ENCODE peak calls at places on chromosome 19, in ten cellular contexts. O is stomach, Q is thyroid gland, W is psoas muscle, B is thoracic aorta, M is OCI-LY7, D is AG09309, J is bronchial epithelial cell, G is AG10803, I is neural progenitor cell. R is an unnamed sample.

GRCh38 chr19:34651747-34652146 is 25.2 kb downstream of the SCGB2B2 start:
- DNase-seq in Q (no peak), D (no peak), G (no peak), I (no peak), J (no peak), B (no peak), O (no peak), W (no peak), M (no peak), R (no peak)

GRCh38 chr19:45123440-45123850 is 30.5 kb downstream of the PPP1R37 start:
- DNase-seq in I (no peak), G (no peak), O (peak), W (no peak), B (no peak), Q (peak), D (no peak), J (peak), M (no peak), R (no peak)

GRCh38 chr19:2208975-2209374 is 27.2 kb downstream of the PLEKHJ1 start:
- DNase-seq in J (no peak), W (no peak), M (no peak), O (no peak), B (no peak), Q (no peak), I (no peak), D (no peak), G (no peak), R (no peak)

GRCh38 chr19:42547927-42548326 is 19.6 kb upstream of the CEACAM1 start:
- DNase-seq in O (no peak), W (no peak), G (no peak), D (no peak), B (no peak), M (no peak), J (no peak), I (no peak), Q (no peak), R (no peak)

GRCh38 chr19:47357788-47358680 is 8.9 kb downstream of the DHX34 start:
- DNase-seq in B (no peak), O (no peak), W (no peak), G (no peak), D (no peak), Q (no peak), I (peak), M (peak), J (no peak), R (no peak)

GRCh38 chr19:15529774-15530372 is 21.5 kb downstream of the CYP4F22 start:
- DNase-seq in O (peak), I (no peak), D (no peak), Q (no peak), G (no peak), W (no peak), M (no peak), B (no peak), J (peak), R (no peak)

GRCh38 chr19:56071151-56071550 is 49.9 kb downstream of the ZNF787 start:
- DNase-seq in G (no peak), O (no peak), B (no peak), M (peak), J (no peak), Q (no peak), I (peak), W (no peak), D (no peak), R (no peak)

GRCh38 chr19:16370671-16371391 is 46.2 kb downstream of the KLF2 start:
- DNase-seq in D (no peak), M (peak), J (no peak), I (no peak), W (no peak), O (no peak), G (no peak), B (no peak), Q (no peak), R (no peak)

GRCh38 chr19:39372047-39372802 is 18.7 kb downstream of the PAF1 start:
- DNase-seq in Q (peak), I (no peak), G (peak), W (peak), B (peak), M (no peak), O (peak), D (peak), J (no peak), R (no peak)

GRCh38 chr19:495047-495439 is 1.2 kb upstream of the MADCAM1 start:
- DNase-seq in W (peak), M (no peak), D (no peak), G (no peak), Q (no peak), J (no peak), B (no peak), O (no peak), I (no peak), R (no peak)

GRCh38 chr19:14786421-14786851 is 8.1 kb upstream of the ADGRE2 start:
- DNase-seq in D (no peak), I (peak), B (no peak), J (no peak), Q (no peak), G (no peak), M (peak), O (no peak), W (no peak), R (no peak)

GRCh38 chr19:37725181-37725580 is 5.6 kb upstream of the ZNF607 start:
- DNase-seq in O (no peak), J (no peak), Q (peak), I (no peak), G (no peak), D (no peak), W (no peak), B (no peak), M (no peak), R (no peak)

GRCh38 chr19:661427-662196 is 1.4 kb downstream of the RNF126 start:
- DNase-seq in O (peak), M (peak), I (no peak), W (no peak), J (no peak), Q (no peak), D (no peak), G (no peak), B (no peak), R (no peak)

GRCh38 chr19:34475026-34475974 is 6.3 kb upstream of the WTIP start:
- DNase-seq in W (no peak), D (peak), O (no peak), M (no peak), I (no peak), J (peak), B (no peak), G (peak), Q (no peak), R (peak)

GRCh38 chr19:30144242-30144758 is 202.3 kb downstream of the URI1 start:
- DNase-seq in B (no peak), G (no peak), I (no peak), O (no peak), D (no peak), Q (no peak), W (no peak), J (no peak), M (no peak), R (no peak)

GRCh38 chr19:46340051-46340659 is 6.7 kb upstream of the PPP5C start:
- DNase-seq in W (no peak), D (no peak), G (no peak), M (no peak), Q (no peak), O (no peak), I (no peak), B (no peak), J (no peak), R (no peak)

GRCh38 chr19:30175987-30176386 is 196.2 kb upstream of the ZNF536 start:
- DNase-seq in G (no peak), D (no peak), M (no peak), W (no peak), O (no peak), B (no peak), I (no peak), Q (no peak), J (no peak), R (no peak)

GRCh38 chr19:778910-779653 is 18.2 kb upstream of the PTBP1 start:
- DNase-seq in G (peak), W (peak), I (no peak), J (peak), O (no peak), Q (peak), D (peak), B (no peak), M (no peak), R (peak)

GRCh38 chr19:7346488-7346971 is 2.2 kb upstream of the ARHGEF18 start:
- DNase-seq in Q (no peak), I (no peak), D (no peak), B (no peak), G (no peak), O (no peak), J (no peak), M (peak), W (no peak), R (no peak)

GRCh38 chr19:2343289-2343982 is 15.0 kb downstream of the SPPL2B start:
- DNase-seq in O (no peak), D (no peak), I (no peak), G (no peak), W (no peak), Q (no peak), J (no peak), M (no peak), B (no peak), R (no peak)

GRCh38 chr19:17953316-17953801 is 13.5 kb upstream of the KCNN1 start:
- DNase-seq in I (no peak), G (no peak), M (no peak), D (no peak), W (no peak), J (no peak), O (no peak), B (no peak), Q (no peak), R (no peak)

GRCh38 chr19:17952041-17952976 is 14.6 kb upstream of the KCNN1 start:
- DNase-seq in B (no peak), J (no peak), W (no peak), Q (no peak), G (no peak), M (no peak), I (peak), D (no peak), O (no peak), R (no peak)

GRCh38 chr19:17949956-17950309 is 17.0 kb upstream of the KCNN1 start:
- DNase-seq in O (no peak), I (no peak), M (no peak), W (no peak), D (no peak), B (no peak), G (no peak), J (no peak), Q (no peak), R (no peak)

GRCh38 chr19:17950310-17951150 is 16.4 kb upstream of the KCNN1 start:
- DNase-seq in M (no peak), D (no peak), B (no peak), I (peak), J (no peak), G (no peak), W (no peak), O (no peak), Q (peak), R (no peak)

DNA sequence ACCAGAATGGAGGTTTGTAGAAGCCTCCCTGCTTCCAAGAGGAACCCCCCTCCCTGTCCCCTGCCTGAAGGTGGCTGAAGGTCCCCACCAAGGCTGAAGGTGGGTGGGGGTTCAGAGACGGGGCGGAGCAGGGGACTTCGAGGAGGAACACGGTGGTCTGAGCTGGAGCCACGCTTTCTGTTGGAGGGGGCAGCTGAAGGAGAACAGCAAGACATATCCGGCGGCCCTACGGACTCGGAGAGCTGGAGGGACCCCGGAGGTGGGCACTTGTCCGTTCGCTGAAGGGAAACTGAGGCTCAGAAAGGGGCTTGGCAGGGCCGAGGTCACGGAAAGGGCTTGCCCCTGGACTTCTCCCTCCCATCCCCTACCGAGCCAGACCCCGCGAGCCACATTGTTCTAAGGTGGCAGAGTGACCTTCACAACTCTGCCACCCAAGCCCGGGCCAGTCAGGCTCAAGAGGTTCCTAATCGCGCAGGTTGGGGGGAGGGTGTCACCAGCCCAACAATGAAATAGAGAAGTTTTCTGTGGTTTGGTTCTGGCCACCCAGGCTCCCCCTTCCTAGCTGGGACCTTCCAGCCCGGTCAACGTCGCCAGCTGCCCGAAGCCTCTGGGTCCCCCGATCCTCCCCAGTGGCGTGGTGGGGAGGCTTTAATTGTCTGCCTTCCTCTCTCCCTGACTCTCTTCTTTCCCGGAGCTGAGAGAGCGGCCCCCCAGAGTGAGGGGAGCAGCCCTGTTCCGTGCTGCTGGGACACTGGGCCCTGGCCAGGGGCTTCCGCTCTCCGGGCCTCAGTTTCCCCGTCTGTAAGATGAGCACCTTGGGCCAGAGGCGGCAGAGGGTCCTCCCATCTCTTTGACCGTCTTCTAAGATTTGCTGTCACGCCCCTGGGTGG is 15.5 kb upstream of the KCNN1 start:
- DNase-seq in M (no peak), Q (peak), O (no peak), W (no peak), D (no peak), G (no peak), J (no peak), I (peak), B (no peak), R (no peak)
- H3K4me3 ChIP-seq in M (no peak), Q (no peak), O (no peak), W (no peak), D (no peak), G (no peak), J (no peak), I (peak), B (peak), R (no peak)

DNA sequence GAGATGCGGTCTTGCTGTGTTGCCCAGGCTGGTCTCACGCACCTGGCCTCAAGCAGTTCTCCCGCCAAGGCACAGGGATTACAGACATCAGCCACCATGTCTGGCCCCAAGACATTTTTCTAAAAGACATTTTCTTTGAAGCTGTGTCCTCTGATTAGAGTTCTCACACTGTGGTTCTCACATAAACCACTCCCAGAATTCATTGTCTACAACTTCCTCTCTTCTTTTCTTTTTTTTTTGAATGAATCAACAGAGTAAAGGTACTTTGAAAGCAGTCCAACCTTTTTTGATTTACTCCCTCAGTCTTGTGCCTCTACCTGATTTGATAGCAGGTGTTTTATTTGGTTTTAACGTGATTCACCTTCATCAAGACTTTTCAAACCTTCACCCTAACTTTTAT is 14.3 kb upstream of the SHD start:
- DNase-seq in D (no peak), Q (no peak), W (no peak), O (no peak), B (no peak), G (no peak), M (no peak), J (no peak), I (no peak), R (no peak)
- TF ChIP-seq CTCF in D (no peak), Q (no peak), W (no peak), O (no peak), B (no peak), G (no peak), M (no peak), J (no peak), I (no peak), R (no peak)

DNA sequence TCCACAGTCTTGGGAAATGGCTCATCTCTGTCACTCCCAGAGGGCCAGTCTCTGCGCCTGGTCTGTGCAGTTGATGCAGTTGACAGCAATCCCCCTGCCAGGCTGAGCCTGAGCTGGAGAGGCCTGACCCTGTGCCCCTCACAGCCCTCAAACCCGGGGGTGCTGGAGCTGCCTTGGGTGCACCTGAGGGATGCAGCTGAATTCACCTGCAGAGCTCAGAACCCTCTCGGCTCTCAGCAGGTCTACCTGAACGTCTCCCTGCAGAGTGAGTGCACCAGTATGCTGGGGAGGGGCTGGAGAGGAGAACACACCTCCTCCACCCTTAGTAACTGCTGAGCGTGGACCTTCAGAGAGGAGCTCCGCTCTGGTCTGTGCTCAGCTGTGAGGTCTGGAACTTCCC is 2.3 kb downstream of the SIGLEC9 start:
- DNase-seq in Q (no peak), G (no peak), J (no peak), O (no peak), I (no peak), B (no peak), D (no peak), W (no peak), M (no peak), R (no peak)
- H3K4me3 ChIP-seq in Q (no peak), G (no peak), J (no peak), O (peak), I (no peak), B (peak), D (no peak), W (no peak), M (no peak), R (no peak)

DNA sequence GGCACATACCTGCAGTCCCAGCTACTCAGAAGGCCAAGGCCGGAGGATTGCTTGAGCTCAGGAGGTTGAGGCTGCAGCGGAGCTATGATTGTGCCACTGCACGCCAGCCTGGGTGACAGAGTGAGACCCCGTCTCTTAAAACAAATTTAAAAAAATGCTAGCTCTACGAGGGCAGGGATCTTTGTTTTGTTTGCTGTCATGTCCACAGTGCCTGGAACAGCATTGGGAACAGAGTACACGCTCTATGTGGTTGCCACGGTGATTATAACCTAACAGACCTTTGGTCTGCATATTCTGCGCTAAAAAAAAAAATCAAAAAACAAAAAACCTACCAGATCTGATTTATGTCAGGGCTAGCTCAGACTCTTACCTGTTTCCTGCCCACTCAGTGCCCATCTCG is 2.2 kb upstream of the SHFL start:
- DNase-seq in B (no peak), I (no peak), W (no peak), Q (no peak), D (no peak), J (no peak), O (no peak), M (no peak), G (no peak), R (no peak)
- TF ChIP-seq CTCF in B (no peak), I (no peak), W (no peak), Q (no peak), D (no peak), J (no peak), O (no peak), M (no peak), G (no peak), R (no peak)

GRCh38 chr19:49118565-49119410 is at the start of gene C19orf73:
- DNase-seq in Q (peak), B (peak), O (peak), J (peak), D (peak), M (peak), W (peak), I (peak), G (peak), R (no peak)

GRCh38 chr19:49119411-49120324 is at the start of gene PPFIA3:
- DNase-seq in W (peak), G (peak), Q (peak), J (no peak), O (peak), B (no peak), I (peak), M (no peak), D (no peak), R (no peak)

GRCh38 chr19:49117677-49118564 is 1.0 kb downstream of the C19orf73 start:
- DNase-seq in W (no peak), G (no peak), I (no peak), Q (no peak), M (peak), B (no peak), O (no peak), J (no peak), D (no peak), R (no peak)

GRCh38 chr19:49120325-49120683 is 960 bp downstream of the PPFIA3 start:
- DNase-seq in D (no peak), I (no peak), B (no peak), W (no peak), J (no peak), G (no peak), Q (no peak), M (no peak), O (no peak), R (no peak)

DNA sequence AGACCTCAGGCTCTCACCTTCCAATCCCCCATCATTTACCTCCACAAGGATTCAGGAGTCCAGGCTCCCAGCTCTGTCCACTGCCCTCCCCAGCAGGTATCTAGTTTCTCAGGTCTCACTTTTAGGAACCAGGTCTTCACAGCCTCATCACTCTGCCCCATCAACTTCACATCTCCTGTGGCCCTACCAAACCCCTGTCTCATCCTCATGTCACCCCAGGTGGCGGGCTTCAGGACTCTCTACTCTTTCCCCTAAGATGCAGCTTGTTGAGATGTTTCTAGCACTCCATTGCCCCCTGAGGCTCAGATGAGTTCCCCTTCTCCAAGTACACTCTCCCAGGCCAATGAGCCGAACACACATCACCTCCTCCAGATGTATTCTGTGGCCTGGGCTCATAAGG is 1.5 kb downstream of the PPFIA3 start:
- DNase-seq in Q (no peak), I (no peak), B (no peak), W (no peak), D (no peak), G (no peak), J (no peak), M (peak), O (no peak), R (no peak)
- H3K4me3 ChIP-seq in Q (no peak), I (no peak), B (no peak), W (no peak), D (no peak), G (no peak), J (no peak), M (no peak), O (no peak), R (no peak)

GRCh38 chr19:12788682-12789097 is 2.6 kb upstream of the JUNB start:
- DNase-seq in J (peak), B (no peak), G (peak), O (peak), M (no peak), Q (peak), W (peak), I (peak), D (no peak), R (no peak)
- TF ChIP-seq CTCF in J (no peak), B (no peak), G (no peak), O (no peak), M (no peak), Q (no peak), W (no peak), I (no peak), D (no peak), R (no peak)

GRCh38 chr19:54201980-54202379 is 1.3 kb downstream of the RPS9 start:
- DNase-seq in I (no peak), O (no peak), B (no peak), Q (no peak), M (peak), G (no peak), D (no peak), W (no peak), J (no peak), R (no peak)
- H3K4me3 ChIP-seq in I (peak), O (peak), B (peak), Q (no peak), M (peak), G (peak), D (peak), W (peak), J (peak), R (peak)

R was measured in epithelial cell of proximal tubule.